ENCODE peak calls at places on chromosomes 11 and 22, in five cellular contexts. One of them, this sample, is unnamed.
A peak's percentile ranks its signal among the peaks of the same experiment; 100 is the strongest.

GRCh38 chr11:111417766-111418435 is 38.8 kb upstream of the POU2AF1 start:
- DNase-seq in mesenchymal stem cell: peak; percentile 96
- DNase-seq in H9: no peak
- DNase-seq in neuronal stem cell: no peak
- DNase-seq in trophoblast cell: no peak
- DNase-seq in this sample: no peak

GRCh38 chr11:16876053-16876752 is 137.8 kb downstream of the C11orf58 start:
- DNase-seq in neuronal stem cell: no peak
- DNase-seq in trophoblast cell: no peak
- DNase-seq in H9: no peak
- DNase-seq in mesenchymal stem cell: no peak
- DNase-seq in this sample: no peak

GRCh38 chr11:72352859-72353551 is 81.3 kb downstream of the CLPB start:
- DNase-seq in H9: peak; percentile 62
- DNase-seq in neuronal stem cell: peak; percentile 14
- DNase-seq in mesenchymal stem cell: peak; percentile 65
- DNase-seq in trophoblast cell: peak; percentile 91
- DNase-seq in this sample: no peak

GRCh38 chr11:128174465-128175101 is 412.8 kb downstream of the ETS1 start:
- DNase-seq in trophoblast cell: peak; percentile 68
- DNase-seq in neuronal stem cell: no peak
- DNase-seq in mesenchymal stem cell: peak; percentile 51
- DNase-seq in H9: peak; percentile 65
- DNase-seq in this sample: no peak

GRCh38 chr11:113476553-113476952 is 1.4 kb upstream of the DRD2 start:
- DNase-seq in mesenchymal stem cell: no peak
- DNase-seq in neuronal stem cell: no peak
- DNase-seq in trophoblast cell: no peak
- DNase-seq in H9: no peak
- DNase-seq in this sample: no peak

GRCh38 chr22:31790240-31790639 is 36.4 kb downstream of the DEPDC5 start:
- DNase-seq in H9: no peak
- DNase-seq in trophoblast cell: no peak
- DNase-seq in mesenchymal stem cell: no peak
- DNase-seq in neuronal stem cell: no peak
- DNase-seq in this sample: no peak

GRCh38 chr11:126460417-126461095 is 105.1 kb downstream of the ST3GAL4 start:
- DNase-seq in mesenchymal stem cell: no peak
- DNase-seq in trophoblast cell: no peak
- DNase-seq in neuronal stem cell: no peak
- DNase-seq in H9: no peak
- DNase-seq in this sample: no peak

GRCh38 chr11:8597182-8597581 is 3.2 kb upstream of the STK33 start:
- DNase-seq in trophoblast cell: no peak
- DNase-seq in mesenchymal stem cell: peak; percentile 89
- DNase-seq in H9: no peak
- DNase-seq in neuronal stem cell: no peak
- DNase-seq in this sample: no peak

GRCh38 chr11:34468209-34468841 is 29.6 kb downstream of the CAT start:
- DNase-seq in H9: peak; percentile 54
- DNase-seq in trophoblast cell: peak; percentile 7
- DNase-seq in mesenchymal stem cell: peak; percentile 30
- DNase-seq in neuronal stem cell: no peak
- DNase-seq in this sample: peak; percentile 57

GRCh38 chr11:64094463-64095223 is 58.9 kb downstream of the FLRT1 start:
- DNase-seq in trophoblast cell: peak; percentile 29
- DNase-seq in mesenchymal stem cell: peak; percentile 92
- DNase-seq in H9: peak; percentile 69
- DNase-seq in neuronal stem cell: peak; percentile 36
- DNase-seq in this sample: no peak

GRCh38 chr11:61505640-61506155 is 2.9 kb upstream of the LRRC10B start:
- DNase-seq in trophoblast cell: no peak
- DNase-seq in H9: no peak
- DNase-seq in mesenchymal stem cell: no peak
- DNase-seq in neuronal stem cell: no peak
- DNase-seq in this sample: no peak

GRCh38 chr11:76577199-76577920 is 93.2 kb downstream of the LRRC32 start:
- DNase-seq in H9: no peak
- DNase-seq in mesenchymal stem cell: peak; percentile 90
- DNase-seq in trophoblast cell: peak; percentile 98
- DNase-seq in neuronal stem cell: no peak
- DNase-seq in this sample: no peak

GRCh38 chr11:33733978-33734377 is 2.2 kb downstream of the CD59 start:
- DNase-seq in neuronal stem cell: no peak
- DNase-seq in mesenchymal stem cell: no peak
- DNase-seq in H9: no peak
- DNase-seq in trophoblast cell: no peak
- DNase-seq in this sample: no peak

GRCh38 chr11:34536056-34536455 is 22.5 kb upstream of the ELF5 start:
- DNase-seq in neuronal stem cell: no peak
- DNase-seq in H9: no peak
- DNase-seq in mesenchymal stem cell: no peak
- DNase-seq in trophoblast cell: no peak
- DNase-seq in this sample: no peak

GRCh38 chr11:104547996-104548661 is 350.1 kb downstream of the CASP12 start:
- DNase-seq in H9: no peak
- DNase-seq in neuronal stem cell: no peak
- DNase-seq in trophoblast cell: peak; percentile 54
- DNase-seq in mesenchymal stem cell: peak; percentile 33
- DNase-seq in this sample: no peak

GRCh38 chr11:88293931-88294330 is 43.6 kb downstream of the CTSC start:
- DNase-seq in H9: no peak
- DNase-seq in trophoblast cell: no peak
- DNase-seq in neuronal stem cell: no peak
- DNase-seq in mesenchymal stem cell: no peak
- DNase-seq in this sample: no peak

GRCh38 chr22:19117111-19117512 is 5.1 kb downstream of the DGCR2 start:
- DNase-seq in mesenchymal stem cell: no peak
- DNase-seq in H9: no peak
- DNase-seq in trophoblast cell: no peak
- DNase-seq in neuronal stem cell: no peak
- DNase-seq in this sample: no peak

GRCh38 chr11:116813781-116814471 is 9.2 kb downstream of the APOA4 start:
- DNase-seq in neuronal stem cell: no peak
- DNase-seq in H9: no peak
- DNase-seq in mesenchymal stem cell: no peak
- DNase-seq in trophoblast cell: peak; percentile 23
- DNase-seq in this sample: no peak

GRCh38 chr11:118988280-118988679 is 9.7 kb upstream of the CENATAC start:
- DNase-seq in trophoblast cell: peak; percentile 55
- DNase-seq in mesenchymal stem cell: no peak
- DNase-seq in H9: no peak
- DNase-seq in neuronal stem cell: no peak
- DNase-seq in this sample: no peak

GRCh38 chr11:94925422-94926270 is 47.7 kb downstream of the CWC15 start:
- DNase-seq in mesenchymal stem cell: peak; percentile 62
- DNase-seq in trophoblast cell: no peak
- DNase-seq in H9: no peak
- DNase-seq in neuronal stem cell: no peak
- DNase-seq in this sample: no peak

GRCh38 chr11:3170756-3171670 is 5.9 kb upstream of the OSBPL5 start:
- DNase-seq in trophoblast cell: no peak
- DNase-seq in mesenchymal stem cell: no peak
- DNase-seq in neuronal stem cell: no peak
- DNase-seq in H9: no peak
- DNase-seq in this sample: no peak

GRCh38 chr11:129973809-129974208 is 28.8 kb downstream of the PRDM10 start:
- DNase-seq in neuronal stem cell: no peak
- DNase-seq in mesenchymal stem cell: no peak
- DNase-seq in H9: peak; percentile 87
- DNase-seq in trophoblast cell: peak; percentile 81
- DNase-seq in this sample: peak; percentile 71

GRCh38 chr11:119664063-119664572 is 64.9 kb downstream of the NECTIN1 start:
- DNase-seq in mesenchymal stem cell: no peak
- DNase-seq in H9: no peak
- DNase-seq in trophoblast cell: no peak
- DNase-seq in neuronal stem cell: no peak
- DNase-seq in this sample: no peak

GRCh38 chr11:62390727-62391126 is 28.1 kb upstream of the SCGB1A1 start:
- DNase-seq in neuronal stem cell: no peak
- DNase-seq in trophoblast cell: no peak
- DNase-seq in H9: no peak
- DNase-seq in mesenchymal stem cell: no peak
- DNase-seq in this sample: no peak

GRCh38 chr11:77101043-77101537 is 1.6 kb upstream of the OMP start:
- DNase-seq in mesenchymal stem cell: peak; percentile 42
- DNase-seq in H9: no peak
- DNase-seq in neuronal stem cell: no peak
- DNase-seq in trophoblast cell: no peak
- DNase-seq in this sample: no peak

GRCh38 chr11:72759468-72759867 is 7.3 kb upstream of the ARAP1 start:
- DNase-seq in neuronal stem cell: no peak
- DNase-seq in H9: no peak
- DNase-seq in mesenchymal stem cell: no peak
- DNase-seq in trophoblast cell: no peak
- DNase-seq in this sample: no peak

GRCh38 chr11:119741369-119742262 is 12.6 kb upstream of the NECTIN1 start:
- DNase-seq in trophoblast cell: no peak
- DNase-seq in neuronal stem cell: peak; percentile 56
- DNase-seq in H9: peak; percentile 74
- DNase-seq in mesenchymal stem cell: peak; percentile 41
- DNase-seq in this sample: peak; percentile 95

GRCh38 chr22:31138126-31138525 is 2.2 kb downstream of the PLA2G3 start:
- DNase-seq in neuronal stem cell: no peak
- DNase-seq in mesenchymal stem cell: no peak
- DNase-seq in trophoblast cell: no peak
- DNase-seq in H9: peak; percentile 19
- DNase-seq in this sample: no peak

GRCh38 chr22:24134090-24134846 is 47.0 kb upstream of the SUSD2 start:
- DNase-seq in trophoblast cell: no peak
- DNase-seq in neuronal stem cell: peak; percentile 61
- DNase-seq in H9: no peak
- DNase-seq in mesenchymal stem cell: no peak
- DNase-seq in this sample: no peak

GRCh38 chr11:14578551-14578956 is 58.4 kb upstream of the PSMA1 start:
- DNase-seq in trophoblast cell: no peak
- DNase-seq in mesenchymal stem cell: peak; percentile 89
- DNase-seq in H9: no peak
- DNase-seq in neuronal stem cell: no peak
- DNase-seq in this sample: no peak

GRCh38 chr11:115389790-115390189 is 114.4 kb downstream of the CADM1 start:
- DNase-seq in mesenchymal stem cell: no peak
- DNase-seq in H9: no peak
- DNase-seq in neuronal stem cell: no peak
- DNase-seq in trophoblast cell: no peak
- DNase-seq in this sample: no peak

GRCh38 chr11:113894421-113894996 is 10.1 kb upstream of the HTR3B start:
- DNase-seq in H9: no peak
- DNase-seq in trophoblast cell: no peak
- DNase-seq in neuronal stem cell: no peak
- DNase-seq in mesenchymal stem cell: no peak
- DNase-seq in this sample: no peak

GRCh38 chr11:105641433-105641832 is 31.6 kb downstream of the GRIA4 start:
- DNase-seq in neuronal stem cell: no peak
- DNase-seq in mesenchymal stem cell: no peak
- DNase-seq in H9: no peak
- DNase-seq in trophoblast cell: no peak
- DNase-seq in this sample: no peak

GRCh38 chr11:34754171-34754823 is 133.4 kb downstream of the EHF start:
- DNase-seq in trophoblast cell: no peak
- DNase-seq in neuronal stem cell: no peak
- DNase-seq in mesenchymal stem cell: no peak
- DNase-seq in H9: no peak
- DNase-seq in this sample: no peak

DNA sequence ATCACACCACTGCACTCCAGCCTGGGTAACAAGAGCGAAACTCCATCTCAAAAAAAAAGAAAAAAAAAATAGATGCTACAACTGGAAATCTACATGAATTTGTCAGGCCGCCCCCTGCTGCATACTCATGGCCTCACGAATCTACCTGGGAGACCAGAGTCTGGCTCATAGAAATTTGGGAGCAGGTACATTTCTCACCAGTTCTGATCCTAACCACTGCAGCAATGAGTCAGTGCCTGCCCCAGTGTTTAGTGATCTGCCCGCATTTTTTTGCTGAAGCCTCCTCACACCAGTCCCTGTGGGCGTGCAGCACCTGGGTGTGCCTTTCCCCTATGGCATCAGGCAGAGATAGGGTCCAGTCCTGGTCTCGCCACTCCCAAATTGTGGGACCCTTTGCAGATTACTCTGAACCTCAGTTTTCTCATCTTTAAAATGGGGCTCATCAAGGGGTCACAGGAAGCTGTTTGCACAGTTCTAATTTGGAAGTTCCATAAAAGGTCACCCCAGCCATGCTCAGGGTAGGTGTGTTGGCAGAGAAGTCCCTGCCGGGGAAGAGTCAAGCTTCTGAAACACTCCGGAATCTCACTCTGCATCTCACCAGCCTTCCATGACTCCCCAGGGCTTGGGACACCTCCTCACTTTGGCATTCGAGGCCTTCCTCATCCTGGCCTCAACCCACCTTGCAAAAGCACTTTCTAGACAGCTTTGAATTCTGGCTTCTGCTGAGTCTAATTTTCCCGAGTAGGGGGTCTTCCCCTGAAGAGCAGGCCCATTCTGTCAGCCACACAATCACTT is 39.3 kb upstream of the LINC01488 start:
- DNase-seq in trophoblast cell: peak; percentile 90
- DNase-seq in neuronal stem cell: no peak
- DNase-seq in mesenchymal stem cell: peak; percentile 32
- DNase-seq in H9: no peak
- DNase-seq in this sample: no peak
- H2BK12ac ChIP-seq in trophoblast cell: peak overlapping the region; percentile 12
- H2BK12ac ChIP-seq in neuronal stem cell: peak overlapping the region; percentile 7
- H2BK12ac ChIP-seq in mesenchymal stem cell: peak overlapping the region; percentile 91
- H2BK12ac ChIP-seq in H9: no peak overlapping the region
- H2BK12ac ChIP-seq in this sample: peak overlapping the region; percentile 0

DNA sequence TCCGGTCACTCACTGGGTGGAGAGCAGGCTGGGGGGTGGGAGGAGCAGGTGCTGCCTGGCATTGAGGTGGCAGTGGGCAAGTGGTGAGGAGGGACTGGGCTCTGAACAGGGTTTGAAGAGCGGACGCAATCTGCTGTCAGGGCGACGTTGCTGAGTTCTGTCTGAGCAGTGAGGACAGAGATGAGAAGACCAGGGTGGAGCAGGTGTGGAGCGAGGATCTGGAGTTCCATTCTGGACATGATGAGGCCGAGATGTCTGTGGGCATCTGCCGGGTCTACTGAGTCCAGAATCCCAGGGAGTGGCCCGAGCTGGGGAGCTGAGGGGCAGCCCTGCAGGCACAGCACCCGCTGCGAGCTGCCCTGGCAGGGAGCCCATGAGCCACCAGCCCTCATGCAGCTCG is 2.2 kb upstream of the MOV10L1 start:
- DNase-seq in mesenchymal stem cell: no peak
- DNase-seq in H9: no peak
- DNase-seq in trophoblast cell: no peak
- DNase-seq in neuronal stem cell: no peak
- DNase-seq in this sample: no peak
- H2BK12ac ChIP-seq in mesenchymal stem cell: no peak overlapping the region
- H2BK12ac ChIP-seq in H9: no peak overlapping the region
- H2BK12ac ChIP-seq in trophoblast cell: no peak overlapping the region
- H2BK12ac ChIP-seq in neuronal stem cell: no peak overlapping the region
- H2BK12ac ChIP-seq in this sample: no peak overlapping the region

GRCh38 chr22:32830957-32831356 is 29.5 kb downstream of the TIMP3 start:
- DNase-seq in mesenchymal stem cell: no peak
- DNase-seq in neuronal stem cell: no peak
- DNase-seq in trophoblast cell: no peak
- DNase-seq in H9: no peak
- DNase-seq in this sample: no peak
- H2BK12ac ChIP-seq in mesenchymal stem cell: no peak overlapping the region
- H2BK12ac ChIP-seq in neuronal stem cell: no peak overlapping the region
- H2BK12ac ChIP-seq in trophoblast cell: no peak overlapping the region
- H2BK12ac ChIP-seq in H9: no peak overlapping the region
- H2BK12ac ChIP-seq in this sample: no peak overlapping the region

GRCh38 chr22:22603470-22603947 is 40.9 kb upstream of the GGTLC2 start:
- DNase-seq in neuronal stem cell: no peak
- DNase-seq in H9: no peak
- DNase-seq in trophoblast cell: no peak
- DNase-seq in mesenchymal stem cell: no peak
- DNase-seq in this sample: no peak
- H2BK12ac ChIP-seq in neuronal stem cell: no peak overlapping the region
- H2BK12ac ChIP-seq in H9: no peak overlapping the region
- H2BK12ac ChIP-seq in trophoblast cell: no peak overlapping the region
- H2BK12ac ChIP-seq in mesenchymal stem cell: no peak overlapping the region
- H2BK12ac ChIP-seq in this sample: no peak overlapping the region